ENCODE peak calls at places on chromosomes 1 and 21, in six cellular contexts. One of them, this sample, is unnamed.

GRCh38 chr1:155307247-155307740 is 1.4 kb upstream of the FDPS start:
- DNase-seq in A549: peak; percentile 73
- DNase-seq in H1: no peak
- DNase-seq in tibial artery: no peak
- DNase-seq in SK-N-SH: no peak
- DNase-seq in iPS DF 6.9: no peak
- DNase-seq in this sample: no peak

GRCh38 chr1:48741380-48741779 is 35.3 kb downstream of the BEND5 start:
- DNase-seq in A549: peak; percentile 6
- DNase-seq in H1: no peak
- DNase-seq in tibial artery: no peak
- DNase-seq in SK-N-SH: no peak
- DNase-seq in iPS DF 6.9: no peak
- DNase-seq in this sample: no peak

GRCh38 chr1:8024329-8024728 is 1.8 kb downstream of the ERRFI1 start:
- DNase-seq in A549: no peak
- DNase-seq in H1: no peak
- DNase-seq in tibial artery: no peak
- DNase-seq in SK-N-SH: no peak
- DNase-seq in iPS DF 6.9: no peak
- DNase-seq in this sample: no peak

GRCh38 chr1:6953874-6954502 is 168.7 kb downstream of the CAMTA1 start:
- DNase-seq in A549: no peak
- DNase-seq in H1: no peak
- DNase-seq in tibial artery: no peak
- DNase-seq in SK-N-SH: no peak
- DNase-seq in iPS DF 6.9: no peak
- DNase-seq in this sample: no peak

GRCh38 chr1:203545032-203545816 is 51.3 kb downstream of the OPTC start:
- DNase-seq in A549: no peak
- DNase-seq in H1: no peak
- DNase-seq in tibial artery: no peak
- DNase-seq in SK-N-SH: no peak
- DNase-seq in iPS DF 6.9: no peak
- DNase-seq in this sample: no peak

GRCh38 chr21:19609611-19610010 is 1206.0 kb upstream of the TMPRSS15 start:
- DNase-seq in A549: no peak
- DNase-seq in H1: no peak
- DNase-seq in tibial artery: no peak
- DNase-seq in SK-N-SH: no peak
- DNase-seq in iPS DF 6.9: no peak
- DNase-seq in this sample: no peak

GRCh38 chr1:176540428-176540827 is 77.5 kb downstream of the PAPPA2 start:
- DNase-seq in A549: no peak
- DNase-seq in H1: no peak
- DNase-seq in tibial artery: no peak
- DNase-seq in SK-N-SH: no peak
- DNase-seq in iPS DF 6.9: no peak
- DNase-seq in this sample: no peak

GRCh38 chr1:229155472-229155871 is 115.4 kb upstream of the RAB4A start:
- DNase-seq in A549: no peak
- DNase-seq in H1: no peak
- DNase-seq in tibial artery: no peak
- DNase-seq in SK-N-SH: no peak
- DNase-seq in iPS DF 6.9: no peak
- DNase-seq in this sample: no peak

GRCh38 chr1:22673486-22674409 is 20.7 kb downstream of the C1QB start:
- DNase-seq in A549: peak; percentile 52
- DNase-seq in H1: peak; percentile 84
- DNase-seq in tibial artery: no peak
- DNase-seq in SK-N-SH: peak; percentile 87
- DNase-seq in iPS DF 6.9: no peak
- DNase-seq in this sample: peak; percentile 94

GRCh38 chr1:183279835-183280234 is 93.8 kb downstream of the LAMC2 start:
- DNase-seq in A549: no peak
- DNase-seq in H1: no peak
- DNase-seq in tibial artery: no peak
- DNase-seq in SK-N-SH: no peak
- DNase-seq in iPS DF 6.9: no peak
- DNase-seq in this sample: no peak

GRCh38 chr1:32361674-32362473 is 411 bp downstream of the FAM229A start:
- DNase-seq in A549: no peak
- DNase-seq in H1: peak; percentile 82
- DNase-seq in tibial artery: peak; percentile 73
- DNase-seq in SK-N-SH: peak; percentile 63
- DNase-seq in iPS DF 6.9: no peak
- DNase-seq in this sample: peak; percentile 71

GRCh38 chr1:6645022-6645421 is 20.4 kb downstream of the THAP3 start:
- DNase-seq in A549: no peak
- DNase-seq in H1: no peak
- DNase-seq in tibial artery: no peak
- DNase-seq in SK-N-SH: no peak
- DNase-seq in iPS DF 6.9: no peak
- DNase-seq in this sample: no peak

GRCh38 chr1:44030606-44031050 is 634 bp downstream of the SLC6A9 start:
- DNase-seq in A549: peak; percentile 57
- DNase-seq in H1: no peak
- DNase-seq in tibial artery: no peak
- DNase-seq in SK-N-SH: peak; percentile 88
- DNase-seq in iPS DF 6.9: no peak
- DNase-seq in this sample: no peak

GRCh38 chr21:43923391-43923790 is 58.4 kb downstream of the AGPAT3 start:
- DNase-seq in A549: no peak
- DNase-seq in H1: no peak
- DNase-seq in tibial artery: no peak
- DNase-seq in SK-N-SH: peak; percentile 46
- DNase-seq in iPS DF 6.9: no peak
- DNase-seq in this sample: no peak

GRCh38 chr1:94969137-94969536 is 42.2 kb upstream of the CNN3 start:
- DNase-seq in A549: no peak
- DNase-seq in H1: no peak
- DNase-seq in tibial artery: no peak
- DNase-seq in SK-N-SH: no peak
- DNase-seq in iPS DF 6.9: no peak
- DNase-seq in this sample: no peak

GRCh38 chr1:209402697-209403096 is 180.8 kb upstream of the CAMK1G start:
- DNase-seq in A549: no peak
- DNase-seq in H1: no peak
- DNase-seq in tibial artery: no peak
- DNase-seq in SK-N-SH: no peak
- DNase-seq in iPS DF 6.9: no peak
- DNase-seq in this sample: no peak

GRCh38 chr1:44120398-44120949 is 1.9 kb downstream of the KLF17 start:
- DNase-seq in A549: no peak
- DNase-seq in H1: no peak
- DNase-seq in tibial artery: no peak
- DNase-seq in SK-N-SH: no peak
- DNase-seq in iPS DF 6.9: no peak
- DNase-seq in this sample: no peak

GRCh38 chr1:93120614-93121013 is 41.5 kb downstream of the MTF2 start:
- DNase-seq in A549: no peak
- DNase-seq in H1: no peak
- DNase-seq in tibial artery: no peak
- DNase-seq in SK-N-SH: no peak
- DNase-seq in iPS DF 6.9: no peak
- DNase-seq in this sample: no peak

GRCh38 chr1:247386695-247387094 is 29.3 kb upstream of the NLRP3 start:
- DNase-seq in A549: no peak
- DNase-seq in H1: no peak
- DNase-seq in tibial artery: no peak
- DNase-seq in SK-N-SH: no peak
- DNase-seq in iPS DF 6.9: no peak
- DNase-seq in this sample: no peak

GRCh38 chr1:6523566-6523965 is 30.7 kb downstream of the NOL9 start:
- DNase-seq in A549: peak; percentile 48
- DNase-seq in H1: no peak
- DNase-seq in tibial artery: no peak
- DNase-seq in SK-N-SH: peak; percentile 77
- DNase-seq in iPS DF 6.9: peak; percentile 37
- DNase-seq in this sample: peak; percentile 20

GRCh38 chr1:19988269-19989006 is 9.0 kb upstream of the PLA2G2A start:
- DNase-seq in A549: no peak
- DNase-seq in H1: no peak
- DNase-seq in tibial artery: no peak
- DNase-seq in SK-N-SH: no peak
- DNase-seq in iPS DF 6.9: no peak
- DNase-seq in this sample: no peak

GRCh38 chr1:207993477-207994445 is 82.8 kb upstream of the CD34 start:
- DNase-seq in A549: peak; percentile 12
- DNase-seq in H1: peak; percentile 70
- DNase-seq in tibial artery: no peak
- DNase-seq in SK-N-SH: peak; percentile 42
- DNase-seq in iPS DF 6.9: peak; percentile 43
- DNase-seq in this sample: no peak

GRCh38 chr1:14955402-14955801 is 198.1 kb upstream of the TMEM51 start:
- DNase-seq in A549: no peak
- DNase-seq in H1: no peak
- DNase-seq in tibial artery: no peak
- DNase-seq in SK-N-SH: no peak
- DNase-seq in iPS DF 6.9: no peak
- DNase-seq in this sample: no peak
- H3K4me3 ChIP-seq in A549: no peak overlapping the region
- H3K4me3 ChIP-seq in H1: no peak overlapping the region
- H3K4me3 ChIP-seq in tibial artery: no peak overlapping the region
- H3K4me3 ChIP-seq in SK-N-SH: no peak overlapping the region
- H3K4me3 ChIP-seq in iPS DF 6.9: no peak overlapping the region
- H3K4me3 ChIP-seq in this sample: no peak overlapping the region

GRCh38 chr1:77536813-77537212 is 145.6 kb downstream of the ZZZ3 start:
- DNase-seq in A549: peak; percentile 36
- DNase-seq in H1: no peak
- DNase-seq in tibial artery: no peak
- DNase-seq in SK-N-SH: no peak
- DNase-seq in iPS DF 6.9: no peak
- DNase-seq in this sample: no peak
- H3K4me1 ChIP-seq in A549: peaks cover 71% of the 10 kb centered on the region
- H3K4me1 ChIP-seq in H1: no peaks in the 10 kb centered on the region
- H3K4me1 ChIP-seq in tibial artery: no peaks in the 10 kb centered on the region
- H3K4me1 ChIP-seq in SK-N-SH: peaks cover 13% of the 10 kb centered on the region
- H3K4me1 ChIP-seq in iPS DF 6.9: no peaks in the 10 kb centered on the region
- H3K4me1 ChIP-seq in this sample: no peaks in the 10 kb centered on the region

GRCh38 chr21:33069994-33070811 is at the start of gene OLIG1:
- DNase-seq in A549: peak; percentile 55
- DNase-seq in H1: peak; percentile 87
- DNase-seq in tibial artery: no peak
- DNase-seq in SK-N-SH: peak; percentile 48
- DNase-seq in iPS DF 6.9: no peak
- DNase-seq in this sample: peak; percentile 46

GRCh38 chr21:33070921-33071877 is 1.3 kb downstream of the OLIG1 start:
- DNase-seq in A549: peak; percentile 30
- DNase-seq in H1: peak; percentile 72
- DNase-seq in tibial artery: no peak
- DNase-seq in SK-N-SH: peak; percentile 22
- DNase-seq in iPS DF 6.9: no peak
- DNase-seq in this sample: no peak

GRCh38 chr21:33069243-33069642 is 698 bp upstream of the OLIG1 start:
- DNase-seq in A549: no peak
- DNase-seq in H1: no peak
- DNase-seq in tibial artery: no peak
- DNase-seq in SK-N-SH: no peak
- DNase-seq in iPS DF 6.9: no peak
- DNase-seq in this sample: no peak

GRCh38 chr21:33069645-33069993 is 322 bp upstream of the OLIG1 start:
- DNase-seq in A549: no peak
- DNase-seq in H1: no peak
- DNase-seq in tibial artery: no peak
- DNase-seq in SK-N-SH: no peak
- DNase-seq in iPS DF 6.9: no peak
- DNase-seq in this sample: no peak

GRCh38 chr21:33071878-33072306 is 2.0 kb downstream of the OLIG1 start:
- DNase-seq in A549: no peak
- DNase-seq in H1: peak; percentile 54
- DNase-seq in tibial artery: no peak
- DNase-seq in SK-N-SH: no peak
- DNase-seq in iPS DF 6.9: no peak
- DNase-seq in this sample: no peak
- H3K4me3 ChIP-seq in A549: peak overlapping the region; percentile 42
- H3K4me3 ChIP-seq in H1: peak overlapping the region; percentile 34
- H3K4me3 ChIP-seq in tibial artery: peak overlapping the region; percentile 40
- H3K4me3 ChIP-seq in SK-N-SH: no peak overlapping the region
- H3K4me3 ChIP-seq in iPS DF 6.9: no peak overlapping the region
- H3K4me3 ChIP-seq in this sample: no peak overlapping the region

GRCh38 chr1:26037904-26038303 is 8.0 kb downstream of the SLC30A2 start:
- DNase-seq in A549: no peak
- DNase-seq in H1: no peak
- DNase-seq in tibial artery: no peak
- DNase-seq in SK-N-SH: no peak
- DNase-seq in iPS DF 6.9: no peak
- DNase-seq in this sample: no peak
- H3K4me1 ChIP-seq in A549: peaks cover 11% of the 10 kb centered on the region
- H3K4me1 ChIP-seq in H1: peaks cover 7% of the 10 kb centered on the region
- H3K4me1 ChIP-seq in tibial artery: no peaks in the 10 kb centered on the region
- H3K4me1 ChIP-seq in SK-N-SH: peaks cover 12% of the 10 kb centered on the region
- H3K4me1 ChIP-seq in iPS DF 6.9: peaks cover 2% of the 10 kb centered on the region
- H3K4me1 ChIP-seq in this sample: peaks cover 9% of the 10 kb centered on the region

GRCh38 chr1:36400825-36401601 is 3.3 kb upstream of the LSM10 start:
- DNase-seq in A549: peak; percentile 50
- DNase-seq in H1: peak; percentile 83
- DNase-seq in tibial artery: peak; percentile 89
- DNase-seq in SK-N-SH: no peak
- DNase-seq in iPS DF 6.9: peak; percentile 93
- DNase-seq in this sample: peak; percentile 75
- H3K4me3 ChIP-seq in A549: no peak overlapping the region
- H3K4me3 ChIP-seq in H1: peak overlapping the region; percentile 61
- H3K4me3 ChIP-seq in tibial artery: peak overlapping the region; percentile 30
- H3K4me3 ChIP-seq in SK-N-SH: no peak overlapping the region
- H3K4me3 ChIP-seq in iPS DF 6.9: peak overlapping the region; percentile 59
- H3K4me3 ChIP-seq in this sample: no peak overlapping the region

GRCh38 chr1:24324903-24325302 is 5.7 kb downstream of the GRHL3 start:
- DNase-seq in A549: no peak
- DNase-seq in H1: no peak
- DNase-seq in tibial artery: no peak
- DNase-seq in SK-N-SH: no peak
- DNase-seq in iPS DF 6.9: no peak
- DNase-seq in this sample: no peak

GRCh38 chr1:24322636-24323177 is 3.5 kb downstream of the GRHL3 start:
- DNase-seq in A549: no peak
- DNase-seq in H1: peak; percentile 53
- DNase-seq in tibial artery: no peak
- DNase-seq in SK-N-SH: no peak
- DNase-seq in iPS DF 6.9: no peak
- DNase-seq in this sample: peak; percentile 3

GRCh38 chr1:24321712-24322635 is 2.8 kb downstream of the GRHL3 start:
- DNase-seq in A549: no peak
- DNase-seq in H1: no peak
- DNase-seq in tibial artery: no peak
- DNase-seq in SK-N-SH: no peak
- DNase-seq in iPS DF 6.9: no peak
- DNase-seq in this sample: peak; percentile 74

GRCh38 chr1:24321150-24321549 is 2.0 kb downstream of the GRHL3 start:
- DNase-seq in A549: no peak
- DNase-seq in H1: no peak
- DNase-seq in tibial artery: no peak
- DNase-seq in SK-N-SH: peak; percentile 62
- DNase-seq in iPS DF 6.9: no peak
- DNase-seq in this sample: no peak

DNA sequence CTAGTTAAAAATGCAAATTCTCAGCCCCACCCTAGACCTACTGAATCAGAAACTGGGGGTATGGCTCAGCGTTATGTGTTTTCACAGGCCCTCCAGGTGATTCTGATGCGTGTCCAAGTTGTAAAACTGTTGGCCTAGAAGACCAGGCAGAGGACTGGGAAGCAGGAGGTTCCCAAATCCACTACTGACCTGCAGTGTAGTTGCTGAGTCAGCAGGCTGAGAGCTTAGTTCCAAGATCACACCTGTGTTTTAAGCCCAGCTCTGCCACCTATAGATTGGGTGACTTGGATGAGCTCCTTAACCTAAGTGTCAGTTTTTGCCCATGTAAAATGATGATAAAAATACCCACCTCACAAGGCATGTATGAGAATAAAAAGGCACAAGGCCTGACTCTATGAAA is 4.1 kb downstream of the GRHL3 start:
- DNase-seq in A549: no peak
- DNase-seq in H1: no peak
- DNase-seq in tibial artery: no peak
- DNase-seq in SK-N-SH: no peak
- DNase-seq in iPS DF 6.9: no peak
- DNase-seq in this sample: peak; percentile 6
- H3K4me1 ChIP-seq in A549: peaks cover 13% of the 10 kb centered on the region
- H3K4me1 ChIP-seq in H1: peaks cover 13% of the 10 kb centered on the region
- H3K4me1 ChIP-seq in tibial artery: no peaks in the 10 kb centered on the region
- H3K4me1 ChIP-seq in SK-N-SH: peaks cover 7% of the 10 kb centered on the region
- H3K4me1 ChIP-seq in iPS DF 6.9: peaks cover 5% of the 10 kb centered on the region
- H3K4me1 ChIP-seq in this sample: peaks cover 10% of the 10 kb centered on the region

This sample was measured in mucosa of descending colon.